ENCODE peak calls at places on chromosomes 11 and 22, in four cellular contexts. J, Z, N and A are unnamed samples.

GRCh38 chr11:61531033-61531432 is 22.5 kb downstream of the LRRC10B start:
- DNase-seq in J (no peak), Z (no peak), N (peak; percentile 47), A (no peak)

GRCh38 chr11:34204396-34205279 is 99.2 kb downstream of the NAT10 start:
- DNase-seq in J (peak; percentile 30), Z (peak; percentile 63), N (peak; percentile 70), A (no peak)

GRCh38 chr11:7525424-7525823 is 11.6 kb downstream of the PPFIBP2 start:
- DNase-seq in J (no peak), Z (no peak), N (peak; percentile 44), A (no peak)

GRCh38 chr22:17590586-17590985 is 27.3 kb downstream of the SLC25A18 start:
- DNase-seq in J (no peak), Z (no peak), N (no peak), A (no peak)

GRCh38 chr11:103648670-103649400 is 387.6 kb upstream of the DDI1 start:
- DNase-seq in J (no peak), Z (peak; percentile 26), N (no peak), A (no peak)

GRCh38 chr11:129163714-129164164 is 28.4 kb downstream of the ARHGAP32 start:
- DNase-seq in J (no peak), Z (peak; percentile 10), N (no peak), A (no peak)

GRCh38 chr11:116842117-116842516 is 4.7 kb upstream of the APOA1 start:
- DNase-seq in J (no peak), Z (no peak), N (no peak), A (no peak)

GRCh38 chr11:60974726-60975125 is 3.2 kb downstream of the CD6 start:
- DNase-seq in J (no peak), Z (no peak), N (no peak), A (no peak)

GRCh38 chr11:119983240-119983732 is 154.6 kb downstream of the TRIM29 start:
- DNase-seq in J (peak; percentile 68), Z (no peak), N (no peak), A (no peak)

GRCh38 chr11:12185914-12186313 is 75.5 kb downstream of the MICAL2 start:
- DNase-seq in J (no peak), Z (peak; percentile 87), N (peak; percentile 51), A (no peak)

GRCh38 chr11:30291331-30291730 is 31.6 kb upstream of the ARL14EP start:
- DNase-seq in J (no peak), Z (no peak), N (no peak), A (no peak)

GRCh38 chr11:32792111-32792947 is 2.1 kb downstream of the CCDC73 start:
- DNase-seq in J (no peak), Z (no peak), N (no peak), A (no peak)

GRCh38 chr11:65436412-65437032 is 13.9 kb downstream of the NEAT1 start:
- DNase-seq in J (no peak), Z (peak; percentile 49), N (no peak), A (no peak)

GRCh38 chr22:44627521-44628139 is 74.4 kb upstream of the PRR5 start:
- DNase-seq in J (no peak), Z (no peak), N (no peak), A (no peak)

GRCh38 chr11:2384723-2385041 is 7.6 kb downstream of the CD81 start:
- DNase-seq in J (no peak), Z (no peak), N (no peak), A (no peak)

DNA sequence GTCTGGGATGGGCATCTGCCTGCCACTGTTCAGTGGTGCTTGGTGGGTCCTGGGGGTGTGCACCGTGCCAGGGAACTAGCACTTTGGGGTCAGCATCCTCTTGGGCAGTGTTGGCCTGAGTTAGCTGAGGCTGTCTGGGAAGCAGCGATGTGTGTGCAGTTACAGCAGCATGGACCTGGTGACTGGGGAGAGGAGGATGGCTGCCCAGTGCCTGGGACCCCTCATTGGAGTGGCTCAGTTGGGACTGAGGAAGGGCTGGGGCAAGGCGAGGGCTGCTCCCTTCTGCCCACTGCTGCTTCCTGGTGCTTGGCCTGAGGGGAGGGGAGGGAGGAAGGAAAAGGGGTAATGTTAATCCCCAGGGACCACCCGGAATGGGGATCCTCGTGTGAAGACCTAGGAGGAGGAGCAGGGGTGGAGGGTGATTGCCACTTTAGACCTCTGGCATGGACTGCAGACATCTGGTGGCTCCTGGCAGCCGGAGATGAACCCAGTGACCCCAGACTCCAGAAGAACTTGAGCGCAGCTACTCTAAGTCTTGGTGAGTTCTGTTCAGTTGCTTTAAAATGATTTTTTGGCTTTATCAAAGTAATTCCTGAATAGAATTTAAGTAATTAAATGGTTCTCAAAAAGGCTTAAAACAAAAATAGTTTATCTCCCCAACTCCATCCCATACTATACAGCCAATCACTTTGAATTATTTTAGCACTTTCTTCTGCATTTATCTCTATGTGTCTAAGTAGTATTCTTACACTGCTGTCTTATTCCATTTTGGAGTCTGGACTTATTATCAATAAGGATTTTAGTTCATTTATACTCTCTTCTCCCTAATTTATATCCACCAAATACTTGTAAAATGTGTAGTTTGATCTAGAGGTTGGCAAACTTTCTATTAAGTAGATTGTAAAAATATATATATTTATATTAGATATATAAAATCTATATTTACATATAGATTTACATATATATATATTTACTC is 15.4 kb upstream of the TMEM191C start:
- DNase-seq in J (no peak), Z (no peak), N (no peak), A (no peak)
- H3K4me3 ChIP-seq in J (no peak overlapping the region), Z (no peak overlapping the region), N (no peak overlapping the region), A (no peak overlapping the region)

DNA sequence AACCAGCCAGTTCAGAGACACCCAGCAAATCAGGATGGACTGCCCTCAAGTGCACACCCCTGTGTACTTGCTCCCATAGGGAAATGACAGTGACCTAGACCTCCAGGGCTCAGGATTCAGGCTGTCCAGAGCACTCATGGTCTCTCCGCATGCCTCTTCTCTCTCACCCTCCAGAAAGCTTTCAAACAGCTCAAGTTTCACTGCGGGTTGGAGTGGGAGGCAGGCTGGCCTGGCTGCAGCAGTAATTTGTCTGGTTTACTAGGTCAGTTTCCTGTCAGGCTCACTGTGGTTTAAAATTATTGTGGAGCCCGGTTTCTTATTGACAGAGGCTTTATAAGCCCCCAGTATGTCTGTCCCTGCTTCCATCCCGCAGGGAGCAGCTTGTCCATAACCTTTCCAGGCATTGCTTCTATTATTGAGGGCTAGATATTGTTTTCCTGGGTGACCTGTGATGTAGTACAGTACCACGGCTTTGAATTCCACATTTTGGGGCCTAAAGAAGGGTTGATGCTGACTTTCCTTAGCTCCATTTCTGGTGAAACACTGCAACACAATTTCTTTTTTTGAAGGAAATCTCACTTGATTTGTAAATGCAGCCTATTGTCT is 235.3 kb upstream of the SORL1-AS1 start:
- DNase-seq in J (peak; percentile 58), Z (peak; percentile 70), N (peak; percentile 37), A (no peak)
- H2AFZ ChIP-seq in J (peak overlapping the region; percentile 1), Z (peak overlapping the region; percentile 76), N (no peak overlapping the region), A (no peak overlapping the region)

GRCh38 chr22:19845369-19845722 is 9.3 kb downstream of the GNB1L start:
- DNase-seq in J (no peak), Z (no peak), N (no peak), A (no peak)
- H3K4me1 ChIP-seq in J (no peaks in the 10 kb centered on the region), Z (peaks cover 8% of the 10 kb centered on the region), N (peaks cover 22% of the 10 kb centered on the region), A (peaks cover 25% of the 10 kb centered on the region)

GRCh38 chr22:30573594-30574094 is 821 bp downstream of the GAL3ST1 start:
- DNase-seq in J (peak; percentile 30), Z (no peak), N (peak; percentile 30), A (no peak)
- H3K4me3 ChIP-seq in J (peak overlapping the region; percentile 74), Z (no peak overlapping the region), N (no peak overlapping the region), A (no peak overlapping the region)

GRCh38 chr11:75771646-75772410 is 3.2 kb downstream of the DGAT2 start:
- DNase-seq in J (no peak), Z (peak; percentile 85), N (peak; percentile 47), A (no peak)
- H2AFZ ChIP-seq in J (no peak overlapping the region), Z (no peak overlapping the region), N (no peak overlapping the region), A (no peak overlapping the region)

DNA sequence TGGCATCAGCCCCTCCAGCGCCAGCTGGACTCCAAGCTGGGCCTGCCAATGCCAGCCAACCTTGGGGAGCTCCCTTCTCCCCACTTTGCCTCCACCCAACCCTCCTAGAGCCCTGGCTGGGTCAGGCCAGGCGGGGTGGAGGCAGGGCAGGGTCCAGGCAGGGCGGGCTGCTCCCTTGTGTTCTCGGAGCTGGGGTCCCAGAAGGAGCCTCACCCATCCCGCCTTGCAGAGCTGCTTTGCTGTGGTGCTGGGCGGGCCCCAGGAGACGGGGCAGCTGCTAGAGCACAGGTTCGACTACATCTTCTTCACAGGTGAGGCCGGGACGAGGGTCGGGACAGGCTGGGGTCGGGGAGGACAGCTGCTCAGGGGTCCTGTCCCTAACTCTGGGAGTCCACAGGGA is 9.4 kb downstream of the ALDH3B1 start:
- DNase-seq in J (no peak), Z (no peak), N (no peak), A (no peak)
- H3K4me1 ChIP-seq in J (no peaks in the 10 kb centered on the region), Z (peaks cover 11% of the 10 kb centered on the region), N (peaks cover 12% of the 10 kb centered on the region), A (peaks cover 9% of the 10 kb centered on the region)

GRCh38 chr11:94147433-94147845 is 18.8 kb downstream of the PANX1 start:
- DNase-seq in J (no peak), Z (no peak), N (no peak), A (no peak)
- H3K4me3 ChIP-seq in J (no peak overlapping the region), Z (no peak overlapping the region), N (no peak overlapping the region), A (no peak overlapping the region)

GRCh38 chr22:36238348-36239149 is 778 bp downstream of the APOL2 start:
- DNase-seq in J (no peak), Z (no peak), N (peak; percentile 37), A (peak; percentile 22)

GRCh38 chr22:36236338-36237319 is 2.7 kb downstream of the APOL2 start:
- DNase-seq in J (no peak), Z (no peak), N (no peak), A (no peak)

GRCh38 chr22:36239150-36239400 is 252 bp downstream of the APOL2 start:
- DNase-seq in J (no peak), Z (no peak), N (no peak), A (no peak)

GRCh38 chr22:36237462-36238347 is 1.6 kb downstream of the APOL2 start:
- DNase-seq in J (no peak), Z (no peak), N (no peak), A (peak; percentile 60)

GRCh38 chr22:36239401-36240171 is at the start of gene APOL2:
- DNase-seq in J (peak; percentile 96), Z (peak; percentile 93), N (peak; percentile 96), A (peak; percentile 96)
- H2AFZ ChIP-seq in J (peak within 1 kb of the TSS; percentile 88), Z (peak within 1 kb of the TSS; percentile 92), N (peak within 1 kb of the TSS; percentile 42), A (peak within 1 kb of the TSS; percentile 38)